ENCODE peak calls at places on chromosome X, in nine cellular contexts. F, Z, T, A, L, B, R, H and K are unnamed samples.
A peak's percentile ranks its signal among the peaks of the same experiment; 100 is the strongest.

GRCh38 chrX:20224814-20225487 is 41.8 kb downstream of the RPS6KA3 start:
- DNase-seq in F (no peak), Z (peak; percentile 34), T (no peak), A (no peak), L (no peak), B (no peak), R (peak; percentile 57), H (no peak), K (no peak)

GRCh38 chrX:63275127-63275526 is 76.0 kb downstream of the SPIN4 start:
- DNase-seq in F (peak; percentile 27), Z (peak; percentile 19), T (no peak), A (no peak), L (peak; percentile 1), B (no peak), R (peak; percentile 41), H (no peak), K (peak; percentile 23)

GRCh38 chrX:106401965-106402559 is 209.7 kb upstream of the RADX start:
- DNase-seq in F (no peak), Z (no peak), T (no peak), A (no peak), L (no peak), B (no peak), R (no peak), H (peak; percentile 43), K (no peak)

GRCh38 chrX:19382500-19383145 is 38.9 kb downstream of the PDHA1 start:
- DNase-seq in F (peak; percentile 30), Z (peak; percentile 44), T (peak; percentile 3), A (no peak), L (peak; percentile 37), B (no peak), R (peak; percentile 46), H (no peak), K (peak; percentile 57)

GRCh38 chrX:101287402-101287801 is 3.7 kb downstream of the TAF7L start:
- DNase-seq in F (peak; percentile 65), Z (peak; percentile 42), T (peak; percentile 10), A (no peak), L (no peak), B (peak; percentile 43), R (peak; percentile 69), H (no peak), K (no peak)

GRCh38 chrX:49291615-49292337 is 11.7 kb upstream of the GAGE10 start:
- DNase-seq in F (peak; percentile 39), Z (peak; percentile 46), T (peak; percentile 35), A (no peak), L (peak; percentile 60), B (peak; percentile 4), R (peak; percentile 71), H (no peak), K (peak; percentile 74)

GRCh38 chrX:24113161-24113560 is 36.4 kb upstream of the ZFX start:
- DNase-seq in F (no peak), Z (no peak), T (no peak), A (no peak), L (no peak), B (no peak), R (peak; percentile 9), H (no peak), K (no peak)

GRCh38 chrX:357693-358471 is 28.8 kb downstream of the PPP2R3B start:
- DNase-seq in F (peak; percentile 79), Z (peak; percentile 63), T (no peak), A (no peak), L (no peak), B (no peak), R (peak; percentile 79), H (peak; percentile 52), K (no peak)

GRCh38 chrX:100696699-100697351 is 35.1 kb downstream of the SYTL4 start:
- DNase-seq in F (no peak), Z (no peak), T (no peak), A (no peak), L (no peak), B (no peak), R (no peak), H (no peak), K (no peak)

GRCh38 chrX:7147431-7147977 is at the start of gene STS:
- DNase-seq in F (peak; percentile 11), Z (peak; percentile 1), T (no peak), A (peak; percentile 36), L (no peak), B (no peak), R (peak; percentile 12), H (peak; percentile 78), K (peak; percentile 35)

GRCh38 chrX:130575831-130576404 is 174.1 kb downstream of the RBMX2 start:
- DNase-seq in F (peak; percentile 35), Z (no peak), T (no peak), A (no peak), L (no peak), B (no peak), R (peak; percentile 55), H (no peak), K (peak; percentile 37)

GRCh38 chrX:106619797-106620196 is 8.0 kb downstream of the RADX start:
- DNase-seq in F (peak; percentile 1), Z (no peak), T (no peak), A (no peak), L (no peak), B (no peak), R (peak; percentile 23), H (no peak), K (no peak)

GRCh38 chrX:106481341-106481740 is 130.4 kb upstream of the RADX start:
- DNase-seq in F (peak; percentile 36), Z (peak; percentile 49), T (peak; percentile 29), A (no peak), L (peak; percentile 34), B (no peak), R (peak; percentile 65), H (no peak), K (peak; percentile 58)

GRCh38 chrX:39827959-39828358 is 269.8 kb downstream of the BCOR start:
- DNase-seq in F (no peak), Z (no peak), T (peak; percentile 71), A (no peak), L (no peak), B (no peak), R (no peak), H (no peak), K (no peak)

GRCh38 chrX:13293700-13294099 is 26.2 kb downstream of the ATXN3L start:
- DNase-seq in F (peak; percentile 41), Z (no peak), T (no peak), A (no peak), L (no peak), B (no peak), R (no peak), H (no peak), K (no peak)

GRCh38 chrX:20159811-20160385 is 18.3 kb upstream of the EIF1AX start:
- DNase-seq in F (no peak), Z (no peak), T (no peak), A (no peak), L (no peak), B (no peak), R (no peak), H (no peak), K (no peak)

GRCh38 chrX:7941390-7942042 is 14.3 kb upstream of the PNPLA4 start:
- DNase-seq in F (peak; percentile 14), Z (peak; percentile 53), T (no peak), A (no peak), L (no peak), B (no peak), R (peak; percentile 11), H (no peak), K (peak; percentile 16)

GRCh38 chrX:132836471-132836870 is 122.0 kb downstream of the HS6ST2 start:
- DNase-seq in F (peak; percentile 59), Z (no peak), T (no peak), A (no peak), L (no peak), B (no peak), R (no peak), H (no peak), K (no peak)

GRCh38 chrX:14389682-14390081 is 139.7 kb upstream of the GLRA2 start:
- DNase-seq in F (no peak), Z (no peak), T (no peak), A (no peak), L (no peak), B (no peak), R (no peak), H (no peak), K (no peak)

GRCh38 chrX:51742586-51742985 is 656 bp upstream of the GSPT2 start:
- DNase-seq in F (no peak), Z (no peak), T (no peak), A (no peak), L (no peak), B (no peak), R (no peak), H (no peak), K (no peak)

GRCh38 chrX:46576458-46576857 is 2.9 kb downstream of the CHST7 start:
- DNase-seq in F (peak; percentile 29), Z (no peak), T (no peak), A (no peak), L (no peak), B (no peak), R (peak; percentile 63), H (no peak), K (peak; percentile 22)

GRCh38 chrX:44332437-44332836 is 11.0 kb downstream of the EFHC2 start:
- DNase-seq in F (no peak), Z (no peak), T (no peak), A (no peak), L (no peak), B (no peak), R (no peak), H (no peak), K (no peak)

GRCh38 chrX:15468036-15468435 is 25.1 kb downstream of the PIR start:
- DNase-seq in F (peak; percentile 17), Z (peak; percentile 27), T (no peak), A (no peak), L (no peak), B (no peak), R (peak; percentile 73), H (no peak), K (no peak)

GRCh38 chrX:131762802-131763234 is 218.9 kb downstream of the OR13H1 start:
- DNase-seq in F (no peak), Z (no peak), T (peak; percentile 62), A (peak; percentile 63), L (no peak), B (no peak), R (no peak), H (no peak), K (no peak)

GRCh38 chrX:1341531-1342179 is 5.1 kb downstream of the IL3RA start:
- DNase-seq in F (no peak), Z (peak; percentile 17), T (no peak), A (no peak), L (no peak), B (no peak), R (no peak), H (peak; percentile 44), K (no peak)

GRCh38 chrX:86237482-86237881 is 89.2 kb downstream of the DACH2 start:
- DNase-seq in F (no peak), Z (no peak), T (no peak), A (no peak), L (no peak), B (no peak), R (no peak), H (peak; percentile 36), K (no peak)

GRCh38 chrX:85994787-85995186 is 52.6 kb downstream of the CHM start:
- DNase-seq in F (no peak), Z (no peak), T (no peak), A (no peak), L (no peak), B (no peak), R (no peak), H (no peak), K (no peak)

GRCh38 chrX:110180176-110180927 is 137.5 kb downstream of the AMMECR1 start:
- DNase-seq in F (peak; percentile 67), Z (peak; percentile 78), T (no peak), A (no peak), L (no peak), B (no peak), R (peak; percentile 80), H (no peak), K (peak; percentile 34)

GRCh38 chrX:53682885-53683555 is 3.5 kb downstream of the HUWE1 start:
- DNase-seq in F (peak; percentile 57), Z (peak; percentile 51), T (peak; percentile 13), A (no peak), L (peak; percentile 27), B (no peak), R (peak; percentile 62), H (no peak), K (peak; percentile 40)

GRCh38 chrX:49155900-49156837 is 6.4 kb upstream of the MAGIX start:
- DNase-seq in F (peak; percentile 81), Z (peak; percentile 86), T (peak; percentile 86), A (peak; percentile 41), L (peak; percentile 83), B (peak; percentile 19), R (peak; percentile 91), H (peak; percentile 94), K (peak; percentile 86)

GRCh38 chrX:11480626-11481025 is 185.1 kb downstream of the ARHGAP6 start:
- DNase-seq in F (peak; percentile 70), Z (no peak), T (no peak), A (no peak), L (no peak), B (no peak), R (peak; percentile 73), H (no peak), K (no peak)